ENCODE peak calls at places on chromosomes 13 and 19, in eight cellular contexts. M is cardiac muscle cell, Y is brain microvascular endothelial cell, O is substantia nigra, J is WERI-Rb-1, P is A172, E is AG04450, H is NCI-H2107. A is an unnamed sample.

GRCh38 chr13:95697052-95697680 is 20.2 kb downstream of the DNAJC3 start:
- DNase-seq in J (no peak), E (no peak), M (no peak), H (no peak), Y (no peak), O (no peak), P (no peak), A (no peak)

GRCh38 chr13:73171242-73171641 is 112.4 kb downstream of the KLF5 start:
- DNase-seq in O (no peak), J (no peak), P (no peak), M (no peak), Y (no peak), E (no peak), H (no peak), A (no peak)

GRCh38 chr19:24074720-24075119 is 12.3 kb upstream of the ZNF254 start:
- DNase-seq in M (no peak), J (no peak), Y (peak), O (no peak), E (no peak), P (peak), H (no peak), A (no peak)

GRCh38 chr19:45485301-45486077 is 11.4 kb downstream of the RTN2 start:
- DNase-seq in P (peak), J (peak), O (peak), H (peak), Y (peak), E (peak), M (peak), A (peak)

GRCh38 chr13:67278230-67278629 is 48.1 kb upstream of the PCDH9 start:
- DNase-seq in E (peak), Y (peak), P (no peak), J (no peak), M (no peak), O (no peak), H (no peak), A (no peak)

GRCh38 chr13:33637978-33638743 is 179.8 kb upstream of the RFC3 start:
- DNase-seq in M (no peak), H (no peak), J (no peak), O (no peak), E (no peak), P (no peak), Y (peak), A (peak)

GRCh38 chr19:14383898-14384669 is 2.8 kb downstream of the ADGRE5 start:
- DNase-seq in M (no peak), E (no peak), J (no peak), P (peak), O (no peak), Y (peak), H (no peak), A (no peak)

GRCh38 chr13:57128909-57129308 is 11.8 kb upstream of the PRR20A start:
- DNase-seq in J (no peak), H (no peak), M (no peak), Y (no peak), P (peak), O (no peak), E (no peak), A (no peak)

GRCh38 chr13:28558567-28558966 is 63.6 kb upstream of the FLT1 start:
- DNase-seq in O (no peak), P (no peak), H (no peak), J (no peak), M (no peak), E (no peak), Y (peak), A (no peak)

GRCh38 chr19:14400913-14401312 is 18.2 kb downstream of the DDX39A start:
- DNase-seq in J (no peak), P (peak), E (no peak), Y (peak), H (no peak), O (no peak), M (no peak), A (no peak)

GRCh38 chr13:24074687-24075086 is 85.8 kb upstream of the SPATA13 start:
- DNase-seq in Y (no peak), P (no peak), O (peak), H (no peak), J (no peak), M (no peak), E (no peak), A (no peak)

GRCh38 chr19:56066152-56067023 is 54.7 kb downstream of the ZNF787 start:
- DNase-seq in J (peak), E (peak), H (peak), O (peak), Y (peak), M (peak), P (peak), A (no peak)

GRCh38 chr19:1253514-1254080 is 5.2 kb downstream of the MIDN start:
- DNase-seq in E (no peak), O (no peak), P (no peak), Y (no peak), J (no peak), H (no peak), M (no peak), A (no peak)

GRCh38 chr13:106522898-106523525 is 12.4 kb downstream of the EFNB2 start:
- DNase-seq in O (no peak), P (no peak), M (no peak), Y (peak), H (no peak), E (no peak), J (no peak), A (no peak)

GRCh38 chr19:2988568-2988967 is 11.2 kb downstream of the TLE6 start:
- DNase-seq in P (no peak), M (no peak), H (no peak), J (no peak), O (no peak), E (no peak), Y (no peak), A (no peak)

GRCh38 chr19:10769533-10770491 is 51.9 kb downstream of the DNM2 start:
- DNase-seq in J (peak), H (no peak), M (peak), O (peak), E (no peak), P (peak), Y (no peak), A (peak)

GRCh38 chr19:7122701-7123100 is 53.2 kb downstream of the ZNF557 start:
- DNase-seq in M (no peak), J (no peak), E (no peak), Y (no peak), P (no peak), O (no peak), H (no peak), A (no peak)

GRCh38 chr19:16078759-16079707 is 2.7 kb downstream of the TPM4 start:
- DNase-seq in P (peak), O (peak), E (peak), H (no peak), J (no peak), Y (peak), M (peak), A (peak)

GRCh38 chr19:13958043-13958442 is 5.7 kb downstream of the DCAF15 start:
- DNase-seq in J (no peak), E (no peak), O (no peak), H (no peak), Y (no peak), M (no peak), P (no peak), A (no peak)

GRCh38 chr19:57830071-57830602 is at the start of gene ZNF587B:
- DNase-seq in Y (peak), O (peak), P (peak), M (peak), E (peak), H (no peak), J (peak), A (peak)

GRCh38 chr13:41313659-41314197 is 2.7 kb downstream of the NAA16 start:
- DNase-seq in J (no peak), P (no peak), O (no peak), M (no peak), H (no peak), E (no peak), Y (no peak), A (no peak)

GRCh38 chr13:96473463-96474157 is 383.7 kb downstream of the HS6ST3 start:
- DNase-seq in J (no peak), P (no peak), M (peak), Y (no peak), H (no peak), O (no peak), E (no peak), A (no peak)

GRCh38 chr19:52522555-52522954 is 4.9 kb upstream of the ZNF808 start:
- DNase-seq in Y (no peak), H (no peak), E (no peak), M (no peak), O (no peak), J (no peak), P (no peak), A (no peak)

GRCh38 chr19:29573486-29573885 is 32.6 kb upstream of the POP4 start:
- DNase-seq in Y (no peak), E (no peak), J (no peak), H (no peak), P (no peak), O (no peak), M (no peak), A (no peak)

GRCh38 chr19:29321116-29321515 is 108.2 kb upstream of the UQCRFS1 start:
- DNase-seq in Y (no peak), M (no peak), E (no peak), P (no peak), J (no peak), O (no peak), H (no peak), A (no peak)

GRCh38 chr19:17517898-17518297 is 6.4 kb downstream of the PGLS start:
- DNase-seq in O (no peak), E (no peak), J (no peak), H (no peak), M (no peak), Y (no peak), P (no peak), A (no peak)

GRCh38 chr19:17235618-17236413 is 9.8 kb downstream of the OCEL1 start:
- DNase-seq in J (peak), M (peak), E (peak), O (peak), H (no peak), Y (peak), P (no peak), A (no peak)

GRCh38 chr13:24290280-24290932 is 19.0 kb upstream of the C1QTNF9 start:
- DNase-seq in J (no peak), E (no peak), P (no peak), H (no peak), M (no peak), Y (no peak), O (no peak), A (no peak)

GRCh38 chr13:64928704-64929499 is 2301.2 kb downstream of the PCDH9 start:
- DNase-seq in H (no peak), J (no peak), O (no peak), M (no peak), Y (peak), P (peak), E (peak), A (no peak)

GRCh38 chr13:67402546-67402945 is 172.4 kb upstream of the PCDH9 start:
- DNase-seq in O (no peak), Y (no peak), P (no peak), M (no peak), E (no peak), H (no peak), J (no peak), A (no peak)

GRCh38 chr19:47232422-47233211 is 1.6 kb upstream of the BBC3 start:
- DNase-seq in Y (peak), H (no peak), E (no peak), O (no peak), J (no peak), P (peak), M (no peak), A (no peak)

A was measured in foreskin melanocyte.